ENCODE peak calls at places on chromosomes 6 and 20, in seven cellular contexts. Q is H7, A is MM.1S, I is heart right ventricle, N is midbrain, X is neural crest cell, F is esophagus muscularis mucosa. K is an unnamed sample.

GRCh38 chr20:43751167-43752050 is 24.6 kb upstream of the GTSF1L start:
- DNase-seq in Q (no peak), A (peak; percentile 97), I (no peak), N (no peak), X (no peak), F (no peak), K (no peak)

GRCh38 chr20:49381558-49382493 is 100.6 kb downstream of the KCNB1 start:
- DNase-seq in Q (no peak), A (no peak), I (peak; percentile 83), N (peak; percentile 78), X (no peak), F (no peak), K (peak; percentile 93)

GRCh38 chr6:13538084-13538483 is 36.3 kb upstream of the SIRT5 start:
- DNase-seq in Q (peak; percentile 56), A (peak; percentile 58), I (no peak), N (peak; percentile 75), X (no peak), F (no peak), K (no peak)

GRCh38 chr20:4925842-4926530 is 75.3 kb downstream of the SLC23A2 start:
- DNase-seq in Q (no peak), A (no peak), I (peak; percentile 53), N (no peak), X (no peak), F (no peak), K (peak; percentile 62)

GRCh38 chr6:19731286-19731685 is 105.9 kb upstream of the ID4 start:
- DNase-seq in Q (no peak), A (no peak), I (no peak), N (no peak), X (no peak), F (no peak), K (no peak)

GRCh38 chr6:128491041-128491642 is 29.3 kb downstream of the PTPRK start:
- DNase-seq in Q (no peak), A (no peak), I (no peak), N (peak; percentile 45), X (no peak), F (no peak), K (peak; percentile 41)

GRCh38 chr6:169451065-169451840 is 197.6 kb upstream of the THBS2 start:
- DNase-seq in Q (no peak), A (no peak), I (no peak), N (no peak), X (no peak), F (no peak), K (no peak)

GRCh38 chr6:4270799-4271198 is 135.4 kb upstream of the ECI2 start:
- DNase-seq in Q (no peak), A (no peak), I (no peak), N (no peak), X (no peak), F (peak; percentile 70), K (no peak)

GRCh38 chr6:34272022-34272926 is 23.5 kb upstream of the SMIM29 start:
- DNase-seq in Q (peak; percentile 77), A (no peak), I (peak; percentile 32), N (no peak), X (no peak), F (no peak), K (no peak)

K was measured in NCI-H2081.